ENCODE peak calls at places on chromosomes 5 and 9, in eight cellular contexts. S is EL, O is DMS53, R is Daoy, L is iris pigment epithelial cell, Y is T-helper 9 cell, E is mammary epithelial cell, A is RWPE1. N is an unnamed sample.
A peak's percentile ranks its signal among the peaks of the same experiment; 100 is the strongest.

GRCh38 chr5:66655395-66656324 is 59.5 kb downstream of the MAST4 start:
- DNase-seq in S (no peak), O (no peak), R (no peak), L (peak; percentile 16), Y (no peak), E (peak; percentile 28), A (no peak), N (no peak)

GRCh38 chr9:1008256-1008655 is 31.8 kb downstream of the DMRT3 start:
- DNase-seq in S (no peak), O (no peak), R (no peak), L (peak; percentile 16), Y (no peak), E (no peak), A (no peak), N (no peak)

GRCh38 chr5:3019045-3019444 is 267.6 kb upstream of the IRX2 start:
- DNase-seq in S (no peak), O (no peak), R (no peak), L (no peak), Y (no peak), E (no peak), A (no peak), N (no peak)

GRCh38 chr5:173495225-173495904 is 121.1 kb downstream of the BOD1 start:
- DNase-seq in S (no peak), O (no peak), R (no peak), L (no peak), Y (no peak), E (no peak), A (no peak), N (no peak)

GRCh38 chr5:68382640-68383039 is 167.1 kb downstream of the PIK3R1 start:
- DNase-seq in S (no peak), O (peak; percentile 15), R (no peak), L (peak; percentile 55), Y (no peak), E (peak; percentile 72), A (peak; percentile 34), N (no peak)

GRCh38 chr9:133750927-133751649 is 12.9 kb upstream of the SARDH start:
- DNase-seq in S (no peak), O (no peak), R (no peak), L (no peak), Y (no peak), E (no peak), A (no peak), N (no peak)

GRCh38 chr5:73233461-73234151 is 60.6 kb downstream of the TMEM174 start:
- DNase-seq in S (no peak), O (peak; percentile 63), R (peak; percentile 37), L (peak; percentile 10), Y (no peak), E (no peak), A (no peak), N (peak; percentile 14)

GRCh38 chr9:15086096-15087030 is 176.1 kb upstream of the FREM1 start:
- DNase-seq in S (no peak), O (no peak), R (no peak), L (no peak), Y (no peak), E (no peak), A (no peak), N (no peak)

GRCh38 chr9:27414215-27414731 is 109.8 kb upstream of the IFNK start:
- DNase-seq in S (no peak), O (no peak), R (no peak), L (no peak), Y (no peak), E (no peak), A (no peak), N (no peak)

GRCh38 chr5:162068412-162068811 is 839 bp downstream of the GABRG2 start:
- DNase-seq in S (no peak), O (peak; percentile 44), R (peak; percentile 3), L (peak; percentile 7), Y (no peak), E (peak; percentile 27), A (peak; percentile 27), N (peak; percentile 41)

GRCh38 chr9:113978954-113979712 is 99.0 kb downstream of the AMBP start:
- DNase-seq in S (peak; percentile 44), O (no peak), R (no peak), L (peak; percentile 35), Y (no peak), E (no peak), A (no peak), N (no peak)

GRCh38 chr9:136093995-136094881 is 851 bp downstream of the NACC2 start:
- DNase-seq in S (peak; percentile 69), O (peak; percentile 88), R (peak; percentile 53), L (peak; percentile 75), Y (peak; percentile 34), E (peak; percentile 62), A (peak; percentile 81), N (peak; percentile 72)

GRCh38 chr9:136624184-136624951 is 38.3 kb upstream of the EGFL7 start:
- DNase-seq in S (no peak), O (no peak), R (no peak), L (no peak), Y (no peak), E (peak; percentile 92), A (peak; percentile 94), N (no peak)

GRCh38 chr5:75716715-75717081 is 539 bp downstream of the POC5 start:
- DNase-seq in S (no peak), O (no peak), R (no peak), L (no peak), Y (peak; percentile 3), E (no peak), A (no peak), N (no peak)

GRCh38 chr5:134600600-134600999 is 32.0 kb downstream of the SAR1B start:
- DNase-seq in S (peak; percentile 49), O (no peak), R (no peak), L (peak; percentile 83), Y (no peak), E (peak; percentile 58), A (no peak), N (no peak)

GRCh38 chr5:147509041-147509709 is 693 bp downstream of the DPYSL3 start:
- DNase-seq in S (peak; percentile 53), O (peak; percentile 70), R (peak; percentile 64), L (peak; percentile 28), Y (no peak), E (peak; percentile 19), A (peak; percentile 38), N (no peak)

GRCh38 chr9:134559013-134559412 is 82.6 kb upstream of the COL5A1 start:
- DNase-seq in S (no peak), O (no peak), R (no peak), L (no peak), Y (no peak), E (no peak), A (no peak), N (no peak)

GRCh38 chr9:116635908-116636307 is 51.2 kb upstream of the TRIM32 start:
- DNase-seq in S (no peak), O (no peak), R (no peak), L (no peak), Y (no peak), E (no peak), A (no peak), N (no peak)

GRCh38 chr9:127446720-127447415 is 4.3 kb downstream of the RPL12 start:
- DNase-seq in S (peak; percentile 30), O (peak; percentile 66), R (no peak), L (no peak), Y (no peak), E (no peak), A (no peak), N (no peak)

GRCh38 chr5:133556551-133556950 is 55.8 kb downstream of the FSTL4 start:
- DNase-seq in S (no peak), O (no peak), R (no peak), L (no peak), Y (no peak), E (no peak), A (no peak), N (no peak)

GRCh38 chr9:89400398-89401116 is 82.3 kb downstream of the SECISBP2 start:
- DNase-seq in S (no peak), O (no peak), R (no peak), L (no peak), Y (no peak), E (no peak), A (no peak), N (no peak)

GRCh38 chr9:134783699-134784039 is 96.9 kb upstream of the FCN2 start:
- DNase-seq in S (no peak), O (no peak), R (no peak), L (no peak), Y (no peak), E (no peak), A (no peak), N (no peak)

GRCh38 chr5:89287964-89288363 is 405.0 kb upstream of the MEF2C start:
- DNase-seq in S (no peak), O (no peak), R (no peak), L (no peak), Y (no peak), E (no peak), A (no peak), N (no peak)

GRCh38 chr9:137374131-137374845 is 48.7 kb downstream of the EXD3 start:
- DNase-seq in S (no peak), O (no peak), R (no peak), L (no peak), Y (no peak), E (no peak), A (no peak), N (no peak)

GRCh38 chr5:151697452-151697851 is 10.7 kb upstream of the SPARC start:
- DNase-seq in S (peak; percentile 18), O (no peak), R (no peak), L (no peak), Y (no peak), E (no peak), A (no peak), N (no peak)

GRCh38 chr5:108531367-108532211 is 149.7 kb upstream of the FBXL17 start:
- DNase-seq in S (no peak), O (no peak), R (no peak), L (peak; percentile 77), Y (no peak), E (no peak), A (no peak), N (no peak)

GRCh38 chr5:38660194-38660668 is 103.8 kb upstream of the LIFR start:
- DNase-seq in S (no peak), O (peak; percentile 98), R (peak; percentile 16), L (no peak), Y (no peak), E (no peak), A (peak; percentile 70), N (peak; percentile 92)